ENCODE peak calls at places on chromosomes 6 and 20, in nine cellular contexts. Z is Panc1, L is vagina, G is breast epithelium, Y is GM23338, R is endothelial cell of umbilical vein, S is esophagus muscularis mucosa, C is transverse colon, N is sigmoid colon. O is an unnamed sample.

GRCh38 chr6:50966532-50966931 is 147.9 kb downstream of the TFAP2B start:
- DNase-seq in Z (no peak), L (no peak), G (no peak), Y (no peak), R (no peak), S (no peak), C (no peak), N (no peak), O (no peak)

GRCh38 chr20:64080813-64081619 is 1.1 kb downstream of the OPRL1 start:
- DNase-seq in Z (no peak), L (no peak), G (no peak), Y (no peak), R (no peak), S (no peak), C (no peak), N (no peak), O (no peak)

GRCh38 chr6:51568771-51569170 is 518.6 kb downstream of the PKHD1 start:
- DNase-seq in Z (no peak), L (no peak), G (no peak), Y (no peak), R (no peak), S (no peak), C (no peak), N (no peak), O (no peak)

GRCh38 chr6:120378582-120379220 is 955.6 kb downstream of the TBC1D32 start:
- DNase-seq in Z (peak; percentile 8), L (no peak), G (no peak), Y (peak; percentile 80), R (peak; percentile 6), S (no peak), C (no peak), N (no peak), O (peak; percentile 37)

GRCh38 chr20:846894-847278 is 13.4 kb downstream of the FAM110A start:
- DNase-seq in Z (no peak), L (no peak), G (no peak), Y (no peak), R (no peak), S (no peak), C (peak; percentile 38), N (no peak), O (no peak)

GRCh38 chr6:86723729-86724128 is 213.6 kb upstream of the HTR1E start:
- DNase-seq in Z (no peak), L (no peak), G (no peak), Y (peak; percentile 8), R (no peak), S (no peak), C (no peak), N (no peak), O (no peak)

GRCh38 chr20:5592823-5593761 is 157.1 kb upstream of the SHLD1 start:
- DNase-seq in Z (no peak), L (no peak), G (no peak), Y (no peak), R (no peak), S (no peak), C (no peak), N (no peak), O (no peak)

GRCh38 chr20:23365390-23366165 is 3.6 kb downstream of the GZF1 start:
- DNase-seq in Z (no peak), L (no peak), G (no peak), Y (peak; percentile 47), R (no peak), S (no peak), C (no peak), N (no peak), O (no peak)

GRCh38 chr6:117298941-117299340 is 33.6 kb downstream of the VGLL2 start:
- DNase-seq in Z (no peak), L (no peak), G (no peak), Y (no peak), R (no peak), S (no peak), C (no peak), N (no peak), O (no peak)

GRCh38 chr6:139240161-139241010 is 51.4 kb downstream of the TXLNB start:
- DNase-seq in Z (no peak), L (no peak), G (peak; percentile 63), Y (no peak), R (peak; percentile 67), S (no peak), C (peak; percentile 65), N (no peak), O (peak; percentile 72)

GRCh38 chr6:41051873-41052272 is 1.1 kb upstream of the APOBEC2 start:
- DNase-seq in Z (no peak), L (no peak), G (no peak), Y (no peak), R (no peak), S (no peak), C (no peak), N (no peak), O (no peak)

GRCh38 chr6:156379392-156379910 is 397.7 kb upstream of the ARID1B start:
- DNase-seq in Z (no peak), L (no peak), G (no peak), Y (no peak), R (no peak), S (no peak), C (no peak), N (no peak), O (no peak)

GRCh38 chr6:94893327-94893726 is 684.0 kb upstream of the MANEA start:
- DNase-seq in Z (no peak), L (no peak), G (no peak), Y (no peak), R (no peak), S (no peak), C (no peak), N (no peak), O (no peak)

GRCh38 chr6:119323478-119323877 is 26.1 kb downstream of the MAN1A1 start:
- DNase-seq in Z (no peak), L (no peak), G (no peak), Y (no peak), R (no peak), S (no peak), C (no peak), N (no peak), O (no peak)

GRCh38 chr6:13006578-13007300 is 290.2 kb downstream of the PHACTR1 start:
- DNase-seq in Z (no peak), L (no peak), G (no peak), Y (no peak), R (peak; percentile 9), S (no peak), C (no peak), N (no peak), O (no peak)

GRCh38 chr6:164296411-164296810 is 881.9 kb downstream of the QKI start:
- DNase-seq in Z (no peak), L (no peak), G (no peak), Y (no peak), R (no peak), S (no peak), C (no peak), N (no peak), O (no peak)

GRCh38 chr20:38060536-38060935 is 27.0 kb downstream of the RPRD1B start:
- DNase-seq in Z (no peak), L (no peak), G (no peak), Y (no peak), R (no peak), S (no peak), C (no peak), N (no peak), O (no peak)

GRCh38 chr20:2820084-2820895 is 4.1 kb downstream of the TMEM239 start:
- DNase-seq in Z (no peak), L (no peak), G (no peak), Y (peak; percentile 70), R (no peak), S (no peak), C (no peak), N (no peak), O (no peak)

GRCh38 chr6:126937426-126937825 is 181.0 kb upstream of the RSPO3 start:
- DNase-seq in Z (no peak), L (no peak), G (no peak), Y (no peak), R (no peak), S (no peak), C (no peak), N (no peak), O (no peak)

DNA sequence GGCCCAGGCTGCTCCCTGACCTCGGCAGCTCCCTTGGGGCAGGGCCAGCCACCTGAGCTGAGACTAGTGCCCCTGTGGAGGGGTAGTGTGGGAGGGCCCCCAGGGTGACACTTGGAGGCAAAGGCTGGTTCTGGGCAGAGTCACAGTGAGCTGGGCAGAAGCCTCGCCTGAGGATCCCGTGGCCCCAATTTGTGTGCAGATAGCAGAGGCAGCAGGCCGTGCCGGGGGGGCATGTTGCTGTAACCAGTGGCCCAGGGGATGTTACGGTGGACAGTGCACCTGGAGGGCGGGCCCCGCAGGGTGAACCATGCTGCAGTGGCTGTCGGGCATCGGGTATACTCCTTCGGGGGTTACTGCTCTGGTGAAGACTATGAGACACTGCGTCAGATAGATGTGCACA is 2.9 kb downstream of the KLHDC3 start:
- DNase-seq in Z (no peak), L (no peak), G (no peak), Y (no peak), R (no peak), S (no peak), C (no peak), N (no peak), O (no peak)
- H3K27ac ChIP-seq in Z (no peak overlapping the region), L (peak overlapping the region; percentile 16), G (peak overlapping the region; percentile 36), Y (no peak overlapping the region), R (no peak overlapping the region), S (peak overlapping the region; percentile 52), C (no peak overlapping the region), N (peak overlapping the region; percentile 23), O (no peak overlapping the region)

DNA sequence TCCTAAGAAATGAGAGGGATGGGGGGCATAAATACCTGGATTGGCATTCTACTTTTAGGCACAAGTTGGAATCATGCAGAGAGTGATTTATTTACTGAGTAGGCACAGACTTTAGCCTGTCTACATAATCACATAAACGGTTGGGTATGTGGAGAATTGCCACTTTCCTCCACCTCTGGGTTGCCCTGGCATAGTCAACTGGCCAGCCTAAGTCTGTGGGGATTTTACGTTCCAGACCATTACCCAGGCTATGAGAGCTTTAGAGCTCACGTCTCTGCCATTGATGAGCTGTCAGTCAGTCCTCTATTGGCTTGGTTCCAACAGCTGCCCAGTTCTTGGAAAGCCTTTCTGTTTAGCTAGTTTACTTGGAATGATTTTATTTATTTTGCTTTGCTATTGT is 5.0 kb upstream of the BHLHE23 start:
- DNase-seq in Z (no peak), L (no peak), G (no peak), Y (no peak), R (no peak), S (no peak), C (no peak), N (no peak), O (no peak)
- TF ChIP-seq POLR2AphosphoS5 in Z (no peak), L (no peak), G (no peak), Y (no peak), R (no peak), S (no peak), C (no peak), N (no peak), O (no peak)

DNA sequence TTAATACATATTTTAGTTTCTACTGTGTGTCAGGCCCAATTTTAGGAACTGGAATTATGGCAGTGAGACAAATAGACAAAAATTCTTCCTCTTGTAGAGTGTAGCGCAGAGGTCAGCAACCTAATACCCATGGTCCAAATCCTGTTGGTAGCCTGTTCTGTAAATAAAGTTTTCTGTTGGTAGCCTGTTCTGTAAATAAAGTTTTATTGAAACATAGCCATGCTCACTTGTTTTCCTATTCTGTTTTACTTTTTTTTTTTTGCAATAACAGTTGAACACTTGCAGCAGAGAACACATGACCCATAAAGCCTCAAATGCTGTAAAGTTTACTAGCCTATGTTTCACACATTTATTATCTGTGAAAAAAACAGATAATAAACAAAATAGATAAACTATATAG is 87.9 kb downstream of the SCAF8 start:
- DNase-seq in Z (no peak), L (no peak), G (no peak), Y (no peak), R (no peak), S (no peak), C (no peak), N (no peak), O (no peak)
- H3K36me3 ChIP-seq in Z (peaks cover 53% of the 10 kb centered on the region), L (no peaks in the 10 kb centered on the region), G (no peaks in the 10 kb centered on the region), Y (peaks cover 35% of the 10 kb centered on the region), R (no peaks in the 10 kb centered on the region), S (peaks cover 69% of the 10 kb centered on the region), C (peaks cover 72% of the 10 kb centered on the region), N (peaks cover 11% of the 10 kb centered on the region), O (peaks cover 96% of the 10 kb centered on the region)

GRCh38 chr20:58070664-58071499 is 157.6 kb downstream of the ANKRD60 start:
- DNase-seq in Z (no peak), L (no peak), G (no peak), Y (no peak), R (no peak), S (peak; percentile 24), C (no peak), N (no peak), O (no peak)
- H3K27ac ChIP-seq in Z (no peak overlapping the region), L (no peak overlapping the region), G (no peak overlapping the region), Y (no peak overlapping the region), R (no peak overlapping the region), S (no peak overlapping the region), C (no peak overlapping the region), N (no peak overlapping the region), O (no peak overlapping the region)